ENCODE peak calls at places on chromosomes 5 and 9, in six cellular contexts. One of them, this sample, is unnamed.

GRCh38 chr9:136617746-136618577 is 44.8 kb upstream of the EGFL7 start:
- DNase-seq in T-cell: no peak
- DNase-seq in stimulated activated CD4-positive, alpha-beta T cell treated with anti-CD3 and anti-CD28 coated beads, TNF-alpha, amount 100 ng/mL, for 4 hours: no peak
- DNase-seq in GM04504: no peak
- DNase-seq in AG20443: no peak
- DNase-seq in activated naive CD4-positive, alpha-beta T cell treated with anti-CD3 and anti-CD28 coated beads for 36 hours: no peak
- DNase-seq in this sample: no peak

GRCh38 chr9:114799925-114800324 is 5.9 kb downstream of the TNFSF15 start:
- DNase-seq in T-cell: no peak
- DNase-seq in stimulated activated CD4-positive, alpha-beta T cell treated with anti-CD3 and anti-CD28 coated beads, TNF-alpha, amount 100 ng/mL, for 4 hours: no peak
- DNase-seq in GM04504: no peak
- DNase-seq in AG20443: no peak
- DNase-seq in activated naive CD4-positive, alpha-beta T cell treated with anti-CD3 and anti-CD28 coated beads for 36 hours: no peak
- DNase-seq in this sample: no peak

GRCh38 chr9:137326436-137327060 is 24.5 kb upstream of the NRARP start:
- DNase-seq in T-cell: no peak
- DNase-seq in stimulated activated CD4-positive, alpha-beta T cell treated with anti-CD3 and anti-CD28 coated beads, TNF-alpha, amount 100 ng/mL, for 4 hours: no peak
- DNase-seq in GM04504: no peak
- DNase-seq in AG20443: no peak
- DNase-seq in activated naive CD4-positive, alpha-beta T cell treated with anti-CD3 and anti-CD28 coated beads for 36 hours: no peak
- DNase-seq in this sample: no peak

GRCh38 chr9:89427621-89428221 is 70.2 kb downstream of the SEMA4D start:
- DNase-seq in T-cell: peak
- DNase-seq in stimulated activated CD4-positive, alpha-beta T cell treated with anti-CD3 and anti-CD28 coated beads, TNF-alpha, amount 100 ng/mL, for 4 hours: peak
- DNase-seq in GM04504: no peak
- DNase-seq in AG20443: no peak
- DNase-seq in activated naive CD4-positive, alpha-beta T cell treated with anti-CD3 and anti-CD28 coated beads for 36 hours: peak
- DNase-seq in this sample: no peak

GRCh38 chr5:120533581-120533980 is 69.5 kb downstream of the PRR16 start:
- DNase-seq in T-cell: no peak
- DNase-seq in stimulated activated CD4-positive, alpha-beta T cell treated with anti-CD3 and anti-CD28 coated beads, TNF-alpha, amount 100 ng/mL, for 4 hours: no peak
- DNase-seq in GM04504: no peak
- DNase-seq in AG20443: no peak
- DNase-seq in activated naive CD4-positive, alpha-beta T cell treated with anti-CD3 and anti-CD28 coated beads for 36 hours: no peak
- DNase-seq in this sample: no peak

GRCh38 chr5:132561601-132562000 is 4.8 kb downstream of the RAD50 start:
- DNase-seq in T-cell: peak
- DNase-seq in stimulated activated CD4-positive, alpha-beta T cell treated with anti-CD3 and anti-CD28 coated beads, TNF-alpha, amount 100 ng/mL, for 4 hours: no peak
- DNase-seq in GM04504: no peak
- DNase-seq in AG20443: no peak
- DNase-seq in activated naive CD4-positive, alpha-beta T cell treated with anti-CD3 and anti-CD28 coated beads for 36 hours: peak
- DNase-seq in this sample: no peak

GRCh38 chr5:39253211-39253610 is 33.8 kb upstream of the FYB1 start:
- DNase-seq in T-cell: no peak
- DNase-seq in stimulated activated CD4-positive, alpha-beta T cell treated with anti-CD3 and anti-CD28 coated beads, TNF-alpha, amount 100 ng/mL, for 4 hours: no peak
- DNase-seq in GM04504: peak
- DNase-seq in AG20443: peak
- DNase-seq in activated naive CD4-positive, alpha-beta T cell treated with anti-CD3 and anti-CD28 coated beads for 36 hours: no peak
- DNase-seq in this sample: no peak

GRCh38 chr9:110040788-110041187 is 167.2 kb downstream of the C9orf152 start:
- DNase-seq in T-cell: no peak
- DNase-seq in stimulated activated CD4-positive, alpha-beta T cell treated with anti-CD3 and anti-CD28 coated beads, TNF-alpha, amount 100 ng/mL, for 4 hours: no peak
- DNase-seq in GM04504: no peak
- DNase-seq in AG20443: peak
- DNase-seq in activated naive CD4-positive, alpha-beta T cell treated with anti-CD3 and anti-CD28 coated beads for 36 hours: no peak
- DNase-seq in this sample: no peak

GRCh38 chr9:130713286-130713975 is 19.9 kb downstream of the EXOSC2 start:
- DNase-seq in T-cell: no peak
- DNase-seq in stimulated activated CD4-positive, alpha-beta T cell treated with anti-CD3 and anti-CD28 coated beads, TNF-alpha, amount 100 ng/mL, for 4 hours: no peak
- DNase-seq in GM04504: no peak
- DNase-seq in AG20443: peak
- DNase-seq in activated naive CD4-positive, alpha-beta T cell treated with anti-CD3 and anti-CD28 coated beads for 36 hours: no peak
- DNase-seq in this sample: peak

GRCh38 chr9:88852794-88853193 is 138.5 kb upstream of the S1PR3 start:
- DNase-seq in T-cell: no peak
- DNase-seq in stimulated activated CD4-positive, alpha-beta T cell treated with anti-CD3 and anti-CD28 coated beads, TNF-alpha, amount 100 ng/mL, for 4 hours: no peak
- DNase-seq in GM04504: peak
- DNase-seq in AG20443: peak
- DNase-seq in activated naive CD4-positive, alpha-beta T cell treated with anti-CD3 and anti-CD28 coated beads for 36 hours: no peak
- DNase-seq in this sample: peak

GRCh38 chr9:69548676-69549075 is 123.5 kb downstream of the APBA1 start:
- DNase-seq in T-cell: no peak
- DNase-seq in stimulated activated CD4-positive, alpha-beta T cell treated with anti-CD3 and anti-CD28 coated beads, TNF-alpha, amount 100 ng/mL, for 4 hours: no peak
- DNase-seq in GM04504: no peak
- DNase-seq in AG20443: no peak
- DNase-seq in activated naive CD4-positive, alpha-beta T cell treated with anti-CD3 and anti-CD28 coated beads for 36 hours: no peak
- DNase-seq in this sample: peak

GRCh38 chr9:98794802-98795201 is 1.6 kb downstream of the ANKS6 start:
- DNase-seq in T-cell: no peak
- DNase-seq in stimulated activated CD4-positive, alpha-beta T cell treated with anti-CD3 and anti-CD28 coated beads, TNF-alpha, amount 100 ng/mL, for 4 hours: no peak
- DNase-seq in GM04504: no peak
- DNase-seq in AG20443: no peak
- DNase-seq in activated naive CD4-positive, alpha-beta T cell treated with anti-CD3 and anti-CD28 coated beads for 36 hours: no peak
- DNase-seq in this sample: no peak

GRCh38 chr9:12916037-12916436 is 141.2 kb downstream of the LURAP1L start:
- DNase-seq in T-cell: no peak
- DNase-seq in stimulated activated CD4-positive, alpha-beta T cell treated with anti-CD3 and anti-CD28 coated beads, TNF-alpha, amount 100 ng/mL, for 4 hours: no peak
- DNase-seq in GM04504: no peak
- DNase-seq in AG20443: peak
- DNase-seq in activated naive CD4-positive, alpha-beta T cell treated with anti-CD3 and anti-CD28 coated beads for 36 hours: no peak
- DNase-seq in this sample: no peak

GRCh38 chr5:669111-669841 is 23.9 kb downstream of the TPPP start:
- DNase-seq in T-cell: peak
- DNase-seq in stimulated activated CD4-positive, alpha-beta T cell treated with anti-CD3 and anti-CD28 coated beads, TNF-alpha, amount 100 ng/mL, for 4 hours: no peak
- DNase-seq in GM04504: no peak
- DNase-seq in AG20443: no peak
- DNase-seq in activated naive CD4-positive, alpha-beta T cell treated with anti-CD3 and anti-CD28 coated beads for 36 hours: peak
- DNase-seq in this sample: peak

GRCh38 chr9:96293481-96293880 is 8.5 kb downstream of the HSD17B3 start:
- DNase-seq in T-cell: no peak
- DNase-seq in stimulated activated CD4-positive, alpha-beta T cell treated with anti-CD3 and anti-CD28 coated beads, TNF-alpha, amount 100 ng/mL, for 4 hours: no peak
- DNase-seq in GM04504: no peak
- DNase-seq in AG20443: no peak
- DNase-seq in activated naive CD4-positive, alpha-beta T cell treated with anti-CD3 and anti-CD28 coated beads for 36 hours: no peak
- DNase-seq in this sample: peak

GRCh38 chr9:69527454-69527853 is 144.7 kb downstream of the APBA1 start:
- DNase-seq in T-cell: no peak
- DNase-seq in stimulated activated CD4-positive, alpha-beta T cell treated with anti-CD3 and anti-CD28 coated beads, TNF-alpha, amount 100 ng/mL, for 4 hours: no peak
- DNase-seq in GM04504: no peak
- DNase-seq in AG20443: no peak
- DNase-seq in activated naive CD4-positive, alpha-beta T cell treated with anti-CD3 and anti-CD28 coated beads for 36 hours: no peak
- DNase-seq in this sample: no peak

GRCh38 chr5:139451878-139452660 is 10.5 kb downstream of the ECSCR start:
- DNase-seq in T-cell: no peak
- DNase-seq in stimulated activated CD4-positive, alpha-beta T cell treated with anti-CD3 and anti-CD28 coated beads, TNF-alpha, amount 100 ng/mL, for 4 hours: no peak
- DNase-seq in GM04504: no peak
- DNase-seq in AG20443: no peak
- DNase-seq in activated naive CD4-positive, alpha-beta T cell treated with anti-CD3 and anti-CD28 coated beads for 36 hours: no peak
- DNase-seq in this sample: no peak

GRCh38 chr5:24788829-24789509 is 144.2 kb upstream of the CDH10 start:
- DNase-seq in T-cell: no peak
- DNase-seq in stimulated activated CD4-positive, alpha-beta T cell treated with anti-CD3 and anti-CD28 coated beads, TNF-alpha, amount 100 ng/mL, for 4 hours: no peak
- DNase-seq in GM04504: peak
- DNase-seq in AG20443: peak
- DNase-seq in activated naive CD4-positive, alpha-beta T cell treated with anti-CD3 and anti-CD28 coated beads for 36 hours: no peak
- DNase-seq in this sample: no peak

GRCh38 chr9:9108641-9109040 is 1309.1 kb upstream of the DMAC1 start:
- DNase-seq in T-cell: no peak
- DNase-seq in stimulated activated CD4-positive, alpha-beta T cell treated with anti-CD3 and anti-CD28 coated beads, TNF-alpha, amount 100 ng/mL, for 4 hours: no peak
- DNase-seq in GM04504: no peak
- DNase-seq in AG20443: no peak
- DNase-seq in activated naive CD4-positive, alpha-beta T cell treated with anti-CD3 and anti-CD28 coated beads for 36 hours: no peak
- DNase-seq in this sample: no peak

GRCh38 chr9:135037521-135038250 is 49.8 kb upstream of the OLFM1 start:
- DNase-seq in T-cell: no peak
- DNase-seq in stimulated activated CD4-positive, alpha-beta T cell treated with anti-CD3 and anti-CD28 coated beads, TNF-alpha, amount 100 ng/mL, for 4 hours: no peak
- DNase-seq in GM04504: no peak
- DNase-seq in AG20443: no peak
- DNase-seq in activated naive CD4-positive, alpha-beta T cell treated with anti-CD3 and anti-CD28 coated beads for 36 hours: no peak
- DNase-seq in this sample: no peak

GRCh38 chr5:143679777-143680176 is 132.2 kb upstream of the HMHB1 start:
- DNase-seq in T-cell: no peak
- DNase-seq in stimulated activated CD4-positive, alpha-beta T cell treated with anti-CD3 and anti-CD28 coated beads, TNF-alpha, amount 100 ng/mL, for 4 hours: no peak
- DNase-seq in GM04504: no peak
- DNase-seq in AG20443: peak
- DNase-seq in activated naive CD4-positive, alpha-beta T cell treated with anti-CD3 and anti-CD28 coated beads for 36 hours: no peak
- DNase-seq in this sample: peak

GRCh38 chr9:71692337-71692736 is 76.0 kb downstream of the CEMIP2 start:
- DNase-seq in T-cell: no peak
- DNase-seq in stimulated activated CD4-positive, alpha-beta T cell treated with anti-CD3 and anti-CD28 coated beads, TNF-alpha, amount 100 ng/mL, for 4 hours: no peak
- DNase-seq in GM04504: no peak
- DNase-seq in AG20443: peak
- DNase-seq in activated naive CD4-positive, alpha-beta T cell treated with anti-CD3 and anti-CD28 coated beads for 36 hours: no peak
- DNase-seq in this sample: peak

GRCh38 chr9:26260238-26260637 is 582.0 kb upstream of the TUSC1 start:
- DNase-seq in T-cell: no peak
- DNase-seq in stimulated activated CD4-positive, alpha-beta T cell treated with anti-CD3 and anti-CD28 coated beads, TNF-alpha, amount 100 ng/mL, for 4 hours: no peak
- DNase-seq in GM04504: no peak
- DNase-seq in AG20443: no peak
- DNase-seq in activated naive CD4-positive, alpha-beta T cell treated with anti-CD3 and anti-CD28 coated beads for 36 hours: no peak
- DNase-seq in this sample: no peak

GRCh38 chr9:100880284-100880683 is 148.2 kb upstream of the PLPPR1 start:
- DNase-seq in T-cell: no peak
- DNase-seq in stimulated activated CD4-positive, alpha-beta T cell treated with anti-CD3 and anti-CD28 coated beads, TNF-alpha, amount 100 ng/mL, for 4 hours: no peak
- DNase-seq in GM04504: no peak
- DNase-seq in AG20443: no peak
- DNase-seq in activated naive CD4-positive, alpha-beta T cell treated with anti-CD3 and anti-CD28 coated beads for 36 hours: no peak
- DNase-seq in this sample: no peak

GRCh38 chr9:70998962-70999361 is 122.5 kb downstream of the TRPM3 start:
- DNase-seq in T-cell: no peak
- DNase-seq in stimulated activated CD4-positive, alpha-beta T cell treated with anti-CD3 and anti-CD28 coated beads, TNF-alpha, amount 100 ng/mL, for 4 hours: no peak
- DNase-seq in GM04504: no peak
- DNase-seq in AG20443: peak
- DNase-seq in activated naive CD4-positive, alpha-beta T cell treated with anti-CD3 and anti-CD28 coated beads for 36 hours: no peak
- DNase-seq in this sample: no peak

GRCh38 chr5:98927242-98927987 is 1.4 kb downstream of the CHD1 start:
- DNase-seq in T-cell: peak
- DNase-seq in stimulated activated CD4-positive, alpha-beta T cell treated with anti-CD3 and anti-CD28 coated beads, TNF-alpha, amount 100 ng/mL, for 4 hours: peak
- DNase-seq in GM04504: peak
- DNase-seq in AG20443: peak
- DNase-seq in activated naive CD4-positive, alpha-beta T cell treated with anti-CD3 and anti-CD28 coated beads for 36 hours: peak
- DNase-seq in this sample: peak

GRCh38 chr9:98146101-98146991 is 27.3 kb upstream of the TRIM14 start:
- DNase-seq in T-cell: no peak
- DNase-seq in stimulated activated CD4-positive, alpha-beta T cell treated with anti-CD3 and anti-CD28 coated beads, TNF-alpha, amount 100 ng/mL, for 4 hours: no peak
- DNase-seq in GM04504: peak
- DNase-seq in AG20443: peak
- DNase-seq in activated naive CD4-positive, alpha-beta T cell treated with anti-CD3 and anti-CD28 coated beads for 36 hours: no peak
- DNase-seq in this sample: no peak

GRCh38 chr5:94969174-94969573 is 315.7 kb downstream of the MCTP1 start:
- DNase-seq in T-cell: no peak
- DNase-seq in stimulated activated CD4-positive, alpha-beta T cell treated with anti-CD3 and anti-CD28 coated beads, TNF-alpha, amount 100 ng/mL, for 4 hours: no peak
- DNase-seq in GM04504: no peak
- DNase-seq in AG20443: no peak
- DNase-seq in activated naive CD4-positive, alpha-beta T cell treated with anti-CD3 and anti-CD28 coated beads for 36 hours: no peak
- DNase-seq in this sample: peak

GRCh38 chr9:134185536-134186011 is 21.2 kb upstream of the RNU6ATAC start:
- DNase-seq in T-cell: peak
- DNase-seq in stimulated activated CD4-positive, alpha-beta T cell treated with anti-CD3 and anti-CD28 coated beads, TNF-alpha, amount 100 ng/mL, for 4 hours: no peak
- DNase-seq in GM04504: no peak
- DNase-seq in AG20443: peak
- DNase-seq in activated naive CD4-positive, alpha-beta T cell treated with anti-CD3 and anti-CD28 coated beads for 36 hours: peak
- DNase-seq in this sample: no peak

GRCh38 chr9:133122935-133123611 is 2.0 kb upstream of the RALGDS start:
- DNase-seq in T-cell: no peak
- DNase-seq in stimulated activated CD4-positive, alpha-beta T cell treated with anti-CD3 and anti-CD28 coated beads, TNF-alpha, amount 100 ng/mL, for 4 hours: no peak
- DNase-seq in GM04504: no peak
- DNase-seq in AG20443: peak
- DNase-seq in activated naive CD4-positive, alpha-beta T cell treated with anti-CD3 and anti-CD28 coated beads for 36 hours: no peak
- DNase-seq in this sample: no peak

GRCh38 chr9:87592554-87593394 is 95.1 kb downstream of the DAPK1 start:
- DNase-seq in T-cell: no peak
- DNase-seq in stimulated activated CD4-positive, alpha-beta T cell treated with anti-CD3 and anti-CD28 coated beads, TNF-alpha, amount 100 ng/mL, for 4 hours: no peak
- DNase-seq in GM04504: peak
- DNase-seq in AG20443: peak
- DNase-seq in activated naive CD4-positive, alpha-beta T cell treated with anti-CD3 and anti-CD28 coated beads for 36 hours: no peak
- DNase-seq in this sample: peak

GRCh38 chr9:126159661-126160060 is 167.0 kb upstream of the MVB12B start:
- DNase-seq in T-cell: no peak
- DNase-seq in stimulated activated CD4-positive, alpha-beta T cell treated with anti-CD3 and anti-CD28 coated beads, TNF-alpha, amount 100 ng/mL, for 4 hours: no peak
- DNase-seq in GM04504: no peak
- DNase-seq in AG20443: peak
- DNase-seq in activated naive CD4-positive, alpha-beta T cell treated with anti-CD3 and anti-CD28 coated beads for 36 hours: no peak
- DNase-seq in this sample: no peak